ENCODE peak calls at places on chromosomes 5 and 9, in four cellular contexts. S is lower lobe of right lung, Y is astrocyte of the spinal cord, G is left ventricle myocardium inferior. K is an unnamed sample.

GRCh38 chr5:155263381-155263780 is 249.8 kb downstream of the KIF4B start:
- DNase-seq in S (no peak), Y (no peak), G (no peak), K (no peak)

GRCh38 chr5:83179966-83180365 is 102.6 kb downstream of the XRCC4 start:
- DNase-seq in S (no peak), Y (peak; percentile 45), G (no peak), K (no peak)

GRCh38 chr5:58459276-58459859 is 518 bp downstream of the PLK2 start:
- DNase-seq in S (peak; percentile 59), Y (no peak), G (peak; percentile 30), K (no peak)

GRCh38 chr9:132582276-132582785 is at the start of gene BARHL1:
- DNase-seq in S (no peak), Y (no peak), G (no peak), K (no peak)

GRCh38 chr5:66843065-66843464 is 246.9 kb downstream of the MAST4 start:
- DNase-seq in S (no peak), Y (no peak), G (no peak), K (no peak)

GRCh38 chr9:20873240-20873860 is 158.1 kb downstream of the HACD4 start:
- DNase-seq in S (no peak), Y (peak; percentile 71), G (no peak), K (no peak)

GRCh38 chr5:39013938-39014337 is 60.3 kb downstream of the RICTOR start:
- DNase-seq in S (no peak), Y (no peak), G (no peak), K (no peak)

GRCh38 chr9:107895524-107896001 is 406.0 kb upstream of the KLF4 start:
- DNase-seq in S (no peak), Y (no peak), G (no peak), K (no peak)

GRCh38 chr5:124043456-124043855 is 531.5 kb downstream of the CSNK1G3 start:
- DNase-seq in S (no peak), Y (no peak), G (no peak), K (no peak)

GRCh38 chr5:91288117-91288516 is 95.0 kb downstream of the ARRDC3 start:
- DNase-seq in S (no peak), Y (peak; percentile 79), G (no peak), K (no peak)

GRCh38 chr5:67806647-67807046 is 408.9 kb upstream of the PIK3R1 start:
- DNase-seq in S (no peak), Y (no peak), G (no peak), K (no peak)

GRCh38 chr9:127926961-127927456 is 3.6 kb downstream of the PIP5KL1 start:
- DNase-seq in S (no peak), Y (no peak), G (no peak), K (no peak)

DNA sequence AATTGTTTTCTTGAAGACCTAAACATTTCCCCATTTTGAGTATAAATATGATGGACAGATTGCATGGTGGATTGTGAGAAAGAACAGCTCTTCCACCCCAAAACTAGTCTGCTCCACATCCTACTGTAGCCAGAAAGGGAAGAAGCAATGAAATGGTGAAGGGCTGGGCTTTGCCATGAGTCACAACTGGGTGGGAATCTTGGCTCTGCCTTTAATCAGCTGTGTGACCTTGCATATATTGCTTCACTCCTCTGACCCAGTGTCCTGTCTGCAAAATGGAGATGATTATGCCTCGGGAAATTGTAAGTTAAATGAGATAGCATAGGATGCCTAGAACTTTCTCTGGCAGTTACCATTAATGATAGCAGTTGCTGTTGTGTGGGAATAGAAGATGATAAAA is 101.9 kb downstream of the PDE8B start:
- DNase-seq in S (no peak), Y (peak; percentile 18), G (no peak), K (no peak)
- TF ChIP-seq CTCF in S (no peak), Y (no peak), G (no peak), K (no peak)

GRCh38 chr5:135869151-135869737 is 26.4 kb downstream of the IL9 start:
- DNase-seq in S (no peak), Y (no peak), G (no peak), K (no peak)

GRCh38 chr5:135871268-135871895 is 24.3 kb downstream of the IL9 start:
- DNase-seq in S (no peak), Y (no peak), G (no peak), K (no peak)

GRCh38 chr5:135868681-135869080 is 27.0 kb downstream of the IL9 start:
- DNase-seq in S (no peak), Y (no peak), G (no peak), K (no peak)

GRCh38 chr5:135867599-135867998 is 28.0 kb downstream of the IL9 start:
- DNase-seq in S (no peak), Y (no peak), G (no peak), K (no peak)

DNA sequence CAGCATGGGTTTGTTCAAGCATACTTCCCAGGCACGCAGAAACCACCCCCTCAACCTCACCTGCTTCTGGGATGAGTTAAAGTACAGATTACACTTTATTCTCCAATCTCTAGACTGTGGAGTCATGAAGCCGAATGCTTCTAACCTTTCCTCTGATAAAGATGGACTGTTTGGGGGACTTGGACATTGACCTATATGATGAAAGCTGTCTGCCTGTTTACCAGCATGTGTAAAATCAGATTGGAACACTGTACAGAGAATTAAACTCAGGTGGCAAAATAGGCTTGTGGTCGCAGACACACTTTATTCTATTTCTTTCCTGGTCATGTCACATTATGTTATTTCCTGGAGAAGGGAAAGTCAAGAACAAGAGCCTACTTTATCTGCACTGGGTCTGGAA is 25.7 kb downstream of the IL9 start:
- DNase-seq in S (no peak), Y (no peak), G (no peak), K (no peak)
- TF ChIP-seq CTCF in S (no peak), Y (no peak), G (no peak), K (no peak)

DNA sequence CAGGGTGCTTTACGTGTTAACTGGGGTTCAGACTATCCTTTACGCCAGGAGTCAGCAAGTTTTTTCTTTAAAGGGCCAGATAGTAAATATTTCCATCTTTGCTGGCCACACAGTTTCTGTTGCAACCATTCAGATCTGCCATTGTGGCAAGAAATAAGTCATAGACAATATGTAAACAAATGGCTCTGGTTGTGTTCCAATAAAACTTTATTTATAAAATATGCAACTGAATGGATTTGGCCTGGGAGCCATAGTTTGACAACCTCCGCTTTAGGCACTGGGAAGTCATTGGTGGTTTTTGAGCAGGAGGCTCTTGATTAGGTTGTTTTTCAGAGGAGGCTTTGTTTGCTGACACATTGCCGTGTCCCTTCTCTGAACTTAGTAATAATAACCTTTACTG is 90.7 kb downstream of the INSYN2B start:
- DNase-seq in S (no peak), Y (no peak), G (no peak), K (no peak)
- TF ChIP-seq CTCF in S (no peak), Y (no peak), G (no peak), K (no peak)

DNA sequence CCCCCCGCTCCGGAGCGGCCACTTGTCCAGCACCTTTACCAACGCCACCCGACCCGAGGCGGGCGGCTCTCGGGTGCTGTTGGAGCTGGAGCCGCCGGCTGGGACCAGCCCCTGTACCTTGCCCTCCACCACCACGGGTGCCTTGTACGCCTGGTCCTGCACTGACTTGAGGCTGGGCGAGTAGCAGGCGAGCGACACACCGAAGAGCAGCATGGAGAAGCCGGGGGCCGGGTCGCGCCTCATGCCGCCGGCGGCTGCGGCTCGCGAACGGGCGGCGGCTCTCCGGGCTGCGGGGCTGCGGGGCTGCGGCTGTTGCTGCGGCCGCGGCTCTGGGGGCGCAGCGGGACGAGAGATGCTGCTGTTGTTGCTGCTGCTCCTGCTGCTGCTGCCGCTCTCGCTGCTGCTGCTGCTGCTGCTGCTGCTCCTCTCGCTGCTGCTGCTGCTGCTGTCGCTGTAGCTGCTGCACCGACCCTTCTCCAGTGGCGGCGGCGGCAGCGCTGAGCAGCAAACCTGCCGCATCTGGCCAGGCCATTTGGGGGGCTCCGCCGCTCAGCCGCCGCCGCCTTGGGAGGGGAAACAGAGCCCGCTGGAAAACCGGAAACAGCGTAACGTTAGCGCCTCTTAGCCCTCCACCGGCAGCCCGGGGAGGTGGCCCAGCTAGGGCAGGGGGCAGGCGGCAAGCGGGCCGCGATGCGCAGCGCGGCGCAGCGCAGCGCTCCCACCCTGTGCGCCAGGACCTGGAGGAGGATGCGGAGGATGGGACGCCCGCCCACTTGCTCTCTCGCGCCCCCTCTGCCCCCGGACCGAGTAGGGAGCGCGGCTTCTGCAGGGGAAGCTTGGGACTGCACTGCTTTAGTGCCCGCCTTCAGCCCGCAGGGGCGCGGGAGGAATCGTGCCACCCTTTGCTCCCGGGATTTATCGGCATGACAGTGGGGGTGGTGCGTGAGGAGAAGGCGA is at the start of gene NRG2:
- DNase-seq in S (peak; percentile 51), Y (peak; percentile 45), G (peak; percentile 80), K (no peak)
- TF ChIP-seq CTCF in S (peak; percentile 61), Y (peak; percentile 55), G (peak; percentile 69), K (peak; percentile 70)

GRCh38 chr9:120610975-120611689 is 31.2 kb upstream of the CDK5RAP2 start:
- DNase-seq in S (no peak), Y (no peak), G (no peak), K (no peak)
- TF ChIP-seq CTCF in S (peak; percentile 12), Y (peak; percentile 23), G (peak; percentile 48), K (peak; percentile 45)

DNA sequence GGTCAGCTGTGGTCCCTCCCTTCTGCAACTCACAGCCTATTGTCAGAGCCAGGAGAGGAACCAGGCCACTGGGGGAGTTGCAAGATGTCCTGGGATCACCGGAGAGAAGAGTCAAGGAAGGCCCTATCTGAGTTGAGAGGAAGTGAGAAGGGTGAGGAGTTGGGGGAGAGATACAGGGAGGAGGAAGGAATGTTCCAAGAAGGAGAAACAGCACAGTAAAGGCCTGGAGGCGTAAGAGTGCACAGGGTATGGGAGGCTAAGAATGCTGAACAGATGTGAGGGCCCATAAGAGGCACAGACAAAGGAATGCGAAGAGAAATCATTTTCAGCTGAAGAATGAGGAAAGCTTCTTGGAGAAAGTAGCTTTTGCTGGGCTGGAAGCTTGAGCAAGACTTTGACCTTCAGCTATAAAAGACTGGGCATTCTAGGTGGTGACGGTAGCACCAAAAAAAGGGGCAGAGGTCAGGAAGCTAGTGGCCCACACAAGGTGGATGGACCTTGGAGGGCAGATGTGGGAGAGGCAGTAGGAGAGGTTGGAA is 21.6 kb upstream of the CSF1R start:
- DNase-seq in S (no peak), Y (no peak), G (no peak), K (no peak)
- TF ChIP-seq CTCF in S (no peak), Y (no peak), G (no peak), K (no peak)

GRCh38 chr9:2622361-2623045 is 916 bp downstream of the VLDLR start:
- DNase-seq in S (peak; percentile 54), Y (no peak), G (peak; percentile 30), K (no peak)

GRCh38 chr9:2628926-2629325 is 7.3 kb downstream of the VLDLR start:
- DNase-seq in S (no peak), Y (no peak), G (no peak), K (no peak)

GRCh38 chr9:2623866-2624682 is 2.5 kb downstream of the VLDLR start:
- DNase-seq in S (no peak), Y (no peak), G (no peak), K (no peak)

GRCh38 chr9:2623046-2623865 is 1.7 kb downstream of the VLDLR start:
- DNase-seq in S (peak; percentile 80), Y (peak; percentile 43), G (peak; percentile 67), K (no peak)

GRCh38 chr9:2625427-2625826 is 3.8 kb downstream of the VLDLR start:
- DNase-seq in S (no peak), Y (no peak), G (no peak), K (no peak)
- TF ChIP-seq CTCF in S (no peak), Y (peak; percentile 9), G (peak; percentile 33), K (peak; percentile 49)